ENCODE peak calls at places on chromosome 5, in nine cellular contexts. P is nephron progenitor cell, C is endothelial cell, J is HFF-Myc, O is AG10803, S is fibroblast of mammary gland, N is GM13976, T is GM10248, M is spleen. Y is an unnamed sample.
A peak's percentile ranks its signal among the peaks of the same experiment; 100 is the strongest.

GRCh38 chr5:170747851-170748250 is 35.7 kb upstream of the GABRP start:
- DNase-seq in P (peak; percentile 55), C (peak; percentile 62), J (no peak), O (peak; percentile 3), S (peak; percentile 8), N (no peak), T (peak; percentile 12), M (no peak), Y (no peak)

GRCh38 chr5:174527936-174528557 is 196.3 kb upstream of the MSX2 start:
- DNase-seq in P (no peak), C (no peak), J (no peak), O (no peak), S (no peak), N (no peak), T (no peak), M (no peak), Y (no peak)

GRCh38 chr5:149211566-149211965 is 60.1 kb upstream of the AFAP1L1 start:
- DNase-seq in P (no peak), C (no peak), J (no peak), O (peak; percentile 77), S (peak; percentile 83), N (no peak), T (no peak), M (no peak), Y (no peak)

GRCh38 chr5:168950241-168950951 is 350.5 kb downstream of the SLIT3 start:
- DNase-seq in P (no peak), C (no peak), J (no peak), O (no peak), S (no peak), N (peak; percentile 31), T (peak; percentile 32), M (no peak), Y (no peak)

GRCh38 chr5:80142996-80143395 is 107.8 kb downstream of the THBS4 start:
- DNase-seq in P (no peak), C (no peak), J (no peak), O (no peak), S (no peak), N (no peak), T (no peak), M (no peak), Y (no peak)

GRCh38 chr5:138725885-138726457 is 27.3 kb upstream of the CTNNA1 start:
- DNase-seq in P (no peak), C (no peak), J (no peak), O (peak; percentile 22), S (peak; percentile 29), N (no peak), T (no peak), M (peak; percentile 11), Y (no peak)

GRCh38 chr5:137361275-137361674 is 137.9 kb downstream of the SPOCK1 start:
- DNase-seq in P (no peak), C (no peak), J (no peak), O (peak; percentile 67), S (no peak), N (no peak), T (no peak), M (no peak), Y (no peak)

GRCh38 chr5:21219255-21219654 is 1231.3 kb upstream of the CDH18 start:
- DNase-seq in P (no peak), C (no peak), J (no peak), O (no peak), S (no peak), N (no peak), T (no peak), M (no peak), Y (no peak)

GRCh38 chr5:124980174-124980941 is 233.9 kb upstream of the ZNF608 start:
- DNase-seq in P (no peak), C (no peak), J (no peak), O (no peak), S (no peak), N (peak; percentile 47), T (peak; percentile 34), M (no peak), Y (no peak)

GRCh38 chr5:111511174-111512025 is 935 bp downstream of the STARD4 start:
- DNase-seq in P (no peak), C (no peak), J (no peak), O (peak; percentile 29), S (peak; percentile 51), N (peak; percentile 25), T (no peak), M (no peak), Y (peak; percentile 32)

GRCh38 chr5:90640484-90641059 is 82.0 kb downstream of the ADGRV1 start:
- DNase-seq in P (peak; percentile 11), C (no peak), J (no peak), O (no peak), S (no peak), N (no peak), T (no peak), M (no peak), Y (no peak)

GRCh38 chr5:55918097-55919035 is 67.2 kb downstream of the IL31RA start:
- DNase-seq in P (peak; percentile 31), C (no peak), J (no peak), O (no peak), S (no peak), N (peak; percentile 10), T (peak; percentile 10), M (no peak), Y (no peak)

GRCh38 chr5:172707285-172708182 is 63.5 kb downstream of the DUSP1 start:
- DNase-seq in P (peak; percentile 66), C (peak; percentile 48), J (peak; percentile 49), O (peak; percentile 80), S (peak; percentile 64), N (no peak), T (no peak), M (peak; percentile 77), Y (no peak)
- TF ChIP-seq CTCF in P (peak; percentile 46), C (no peak), J (peak; percentile 73), O (peak; percentile 69), S (peak; percentile 43), N (peak; percentile 24), T (peak; percentile 53), M (peak; percentile 49), Y (no peak)

GRCh38 chr5:998276-998974 is 10.2 kb upstream of the NKD2 start:
- DNase-seq in P (no peak), C (no peak), J (no peak), O (no peak), S (no peak), N (no peak), T (no peak), M (no peak), Y (no peak)
- TF ChIP-seq CTCF in P (no peak), C (no peak), J (no peak), O (no peak), S (no peak), N (no peak), T (no peak), M (no peak), Y (no peak)

GRCh38 chr5:116037236-116037822 is 5.1 kb downstream of the ARL14EPL start:
- DNase-seq in P (no peak), C (no peak), J (no peak), O (no peak), S (peak; percentile 29), N (no peak), T (no peak), M (no peak), Y (no peak)
- TF ChIP-seq CTCF in P (no peak), C (no peak), J (no peak), O (peak; percentile 27), S (peak; percentile 19), N (no peak), T (peak; percentile 24), M (no peak), Y (no peak)

DNA sequence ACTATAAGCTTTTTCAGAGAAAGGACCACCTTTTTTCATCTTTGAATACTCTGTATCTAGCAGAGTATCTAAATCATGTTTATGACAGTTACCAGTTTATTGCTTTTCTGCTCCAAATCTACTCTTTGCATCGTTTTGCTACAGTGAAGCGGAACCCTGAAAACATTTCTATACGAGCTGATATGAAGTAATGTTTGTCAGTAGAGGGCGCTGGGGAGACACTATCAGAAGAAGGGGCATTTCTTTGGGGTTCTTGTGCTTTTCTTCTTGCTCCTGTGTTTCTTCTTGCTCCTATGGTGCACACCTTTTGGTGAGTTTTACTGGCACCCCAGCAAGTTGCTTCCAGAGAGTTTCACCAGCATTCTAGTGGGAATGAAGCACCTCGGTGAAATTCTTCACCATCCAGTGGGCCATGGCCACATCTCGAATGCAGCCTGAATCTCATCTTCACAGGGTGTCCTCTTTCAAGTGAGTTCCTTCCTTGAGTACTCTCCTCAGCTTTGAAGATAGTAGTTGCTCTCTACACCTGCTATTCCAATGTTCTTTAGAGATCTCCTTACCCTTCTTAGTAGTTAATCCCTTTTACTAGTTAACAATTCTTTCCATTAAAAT is 98.4 kb downstream of the FGF1 start:
- DNase-seq in P (peak; percentile 26), C (peak; percentile 63), J (no peak), O (peak; percentile 37), S (peak; percentile 59), N (peak; percentile 21), T (peak; percentile 23), M (no peak), Y (no peak)
- TF ChIP-seq CTCF in P (peak; percentile 46), C (peak; percentile 38), J (peak; percentile 61), O (peak; percentile 63), S (peak; percentile 64), N (peak; percentile 46), T (peak; percentile 12), M (peak; percentile 29), Y (peak; percentile 60)

Y was measured in natural killer cell.